ENCODE peak calls at places on chromosomes 13 and 19, in ten cellular contexts. F is suprapubic skin; W is T-helper 17 cell; P is coronary artery; M is naive thymus-derived CD8-positive, alpha-beta T cell; U is body of pancreas; K is HCEC 1CT; B is stimulated activated CD4-positive, alpha-beta T cell treated with anti-CD3 and anti-CD28 coated beads, Interleukin-4, amount 100 ng/mL, for 48 hours; N is activated CD8-positive, alpha-beta memory T cell treated with anti-CD3 and anti-CD28 coated beads, Interleukin-2, amount 50 U/mL, for 4 hours; D is stimulated activated naive B cell treated with anti-CD40 and anti-IgM and Interleukin-4, amounts not matched to agents 10 μg/mL and 1 μg/mL and 100 μg/mL, for 72 hours. Y is an unnamed sample.

GRCh38 chr19:588093-588742 is 1.5 kb upstream of the HCN2 start:
- DNase-seq in F (no peak), W (peak), P (no peak), M (peak), U (peak), K (peak), B (peak), N (peak), D (no peak), Y (peak)

GRCh38 chr13:107765724-107766436 is 449.5 kb downstream of the LIG4 start:
- DNase-seq in F (no peak), W (no peak), P (no peak), M (no peak), U (no peak), K (peak), B (no peak), N (no peak), D (no peak), Y (peak)

GRCh38 chr13:88071371-88071770 is 400.2 kb downstream of the SLITRK5 start:
- DNase-seq in F (no peak), W (no peak), P (no peak), M (no peak), U (no peak), K (no peak), B (no peak), N (no peak), D (no peak), Y (no peak)

GRCh38 chr19:13103961-13104847 is 1.5 kb upstream of the LYL1 start:
- DNase-seq in F (no peak), W (peak), P (no peak), M (peak), U (no peak), K (no peak), B (peak), N (peak), D (peak), Y (no peak)

GRCh38 chr13:35984287-35984686 is 146.9 kb downstream of the DCLK1 start:
- DNase-seq in F (no peak), W (no peak), P (no peak), M (no peak), U (no peak), K (no peak), B (no peak), N (no peak), D (no peak), Y (no peak)

GRCh38 chr19:10372698-10373097 is 7.7 kb downstream of the TYK2 start:
- DNase-seq in F (no peak), W (no peak), P (no peak), M (no peak), U (no peak), K (no peak), B (no peak), N (no peak), D (no peak), Y (no peak)

GRCh38 chr13:114026128-114026880 is 52.4 kb upstream of the C13orf46 start:
- DNase-seq in F (no peak), W (no peak), P (no peak), M (no peak), U (no peak), K (no peak), B (no peak), N (no peak), D (no peak), Y (no peak)

GRCh38 chr19:1956868-1957492 is 16.0 kb downstream of the CSNK1G2 start:
- DNase-seq in F (no peak), W (no peak), P (no peak), M (no peak), U (no peak), K (no peak), B (no peak), N (no peak), D (no peak), Y (no peak)

GRCh38 chr13:106851251-106851650 is 283.3 kb upstream of the ARGLU1 start:
- DNase-seq in F (no peak), W (no peak), P (no peak), M (no peak), U (no peak), K (no peak), B (no peak), N (no peak), D (no peak), Y (no peak)

GRCh38 chr13:99258210-99258860 is at the start of gene GPR18:
- DNase-seq in F (no peak), W (no peak), P (no peak), M (no peak), U (no peak), K (no peak), B (no peak), N (no peak), D (no peak), Y (no peak)

GRCh38 chr13:111947026-111947810 is 119.7 kb upstream of the SOX1 start:
- DNase-seq in F (peak), W (no peak), P (no peak), M (no peak), U (no peak), K (no peak), B (no peak), N (no peak), D (no peak), Y (no peak)

GRCh38 chr13:107466326-107466725 is 749.0 kb downstream of the LIG4 start:
- DNase-seq in F (no peak), W (no peak), P (no peak), M (no peak), U (no peak), K (peak), B (no peak), N (no peak), D (no peak), Y (no peak)

GRCh38 chr19:49801966-49802661 is 11.0 kb downstream of the FUZ start:
- DNase-seq in F (peak), W (no peak), P (peak), M (no peak), U (peak), K (peak), B (no peak), N (no peak), D (no peak), Y (peak)

GRCh38 chr19:2820112-2820702 is 539 bp downstream of the ZNF554 start:
- DNase-seq in F (no peak), W (no peak), P (no peak), M (no peak), U (peak), K (no peak), B (no peak), N (no peak), D (no peak), Y (peak)

GRCh38 chr13:99991013-99991805 is 9.6 kb downstream of the ZIC2 start:
- DNase-seq in F (no peak), W (no peak), P (no peak), M (no peak), U (no peak), K (no peak), B (no peak), N (peak), D (no peak), Y (no peak)

GRCh38 chr13:111893607-111894443 is 173.1 kb upstream of the SOX1 start:
- DNase-seq in F (peak), W (no peak), P (peak), M (no peak), U (no peak), K (no peak), B (no peak), N (no peak), D (no peak), Y (no peak)

GRCh38 chr19:13964776-13965175 is 12.5 kb downstream of the DCAF15 start:
- DNase-seq in F (no peak), W (no peak), P (no peak), M (no peak), U (no peak), K (peak), B (no peak), N (no peak), D (no peak), Y (no peak)

GRCh38 chr19:38145627-38146026 is 78.4 kb downstream of the DPF1 start:
- DNase-seq in F (no peak), W (no peak), P (no peak), M (no peak), U (no peak), K (peak), B (no peak), N (no peak), D (no peak), Y (no peak)

GRCh38 chr19:46555684-46556083 is 45.4 kb upstream of the CALM3 start:
- DNase-seq in F (no peak), W (no peak), P (no peak), M (no peak), U (no peak), K (no peak), B (no peak), N (no peak), D (no peak), Y (no peak)

GRCh38 chr19:3670258-3670795 is 29.9 kb downstream of the PIP5K1C start:
- DNase-seq in F (peak), W (no peak), P (peak), M (no peak), U (no peak), K (peak), B (no peak), N (no peak), D (no peak), Y (no peak)

GRCh38 chr19:28293685-28294084 is 919.3 kb downstream of the UQCRFS1 start:
- DNase-seq in F (no peak), W (no peak), P (no peak), M (no peak), U (no peak), K (no peak), B (no peak), N (no peak), D (no peak), Y (no peak)

GRCh38 chr13:37905736-37906135 is 36.2 kb upstream of the TRPC4 start:
- DNase-seq in F (no peak), W (no peak), P (no peak), M (no peak), U (no peak), K (no peak), B (no peak), N (no peak), D (no peak), Y (no peak)

GRCh38 chr13:41054212-41054877 is 7.0 kb upstream of the WBP4 start:
- DNase-seq in F (no peak), W (no peak), P (no peak), M (peak), U (no peak), K (peak), B (no peak), N (peak), D (no peak), Y (peak)

GRCh38 chr19:42563352-42564210 is 31.1 kb downstream of the CEACAM8 start:
- DNase-seq in F (no peak), W (no peak), P (no peak), M (no peak), U (peak), K (peak), B (no peak), N (no peak), D (no peak), Y (peak)

GRCh38 chr19:40177286-40178070 is 13.7 kb upstream of the MAP3K10 start:
- DNase-seq in F (no peak), W (no peak), P (no peak), M (no peak), U (no peak), K (no peak), B (no peak), N (no peak), D (no peak), Y (no peak)

GRCh38 chr13:44853641-44854040 is 135.6 kb downstream of the NUFIP1 start:
- DNase-seq in F (no peak), W (no peak), P (no peak), M (no peak), U (peak), K (no peak), B (no peak), N (no peak), D (no peak), Y (no peak)

GRCh38 chr19:15253076-15253475 is 20.8 kb upstream of the EPHX3 start:
- DNase-seq in F (no peak), W (no peak), P (no peak), M (no peak), U (no peak), K (no peak), B (no peak), N (no peak), D (no peak), Y (no peak)

Y was measured in SK-N-DZ.